ENCODE peak calls at places on chromosomes 6 and 20, in ten cellular contexts. One of them, this sample, is unnamed.

GRCh38 chr20:46833360-46833759 is 61.3 kb upstream of the EYA2 start:
- DNase-seq in cardiac fibroblast: no peak
- DNase-seq in WTC11: no peak
- DNase-seq in non-pigmented ciliary epithelial cell: no peak
- DNase-seq in stromal cell of bone marrow: no peak
- DNase-seq in stimulated activated CD8-positive, alpha-beta memory T cell treated with anti-CD3 and anti-CD28 coated beads, Interleukin-2, amount 100 ng/mL, for 1 hour: no peak
- DNase-seq in glutamatergic neuron: no peak
- DNase-seq in HTR-8/SVneo: no peak
- DNase-seq in T-helper 17 cell: no peak
- DNase-seq in fibroblast of mammary gland: no peak
- DNase-seq in this sample: no peak

GRCh38 chr20:1663917-1664316 is 6.3 kb upstream of the SIRPG start:
- DNase-seq in T-helper 17 cell: no peak
- DNase-seq in stromal cell of bone marrow: peak; percentile 5
- DNase-seq in stimulated activated CD8-positive, alpha-beta memory T cell treated with anti-CD3 and anti-CD28 coated beads, Interleukin-2, amount 100 ng/mL, for 1 hour: no peak
- DNase-seq in HTR-8/SVneo: no peak
- DNase-seq in glutamatergic neuron: no peak
- DNase-seq in fibroblast of mammary gland: peak; percentile 38
- DNase-seq in cardiac fibroblast: no peak
- DNase-seq in non-pigmented ciliary epithelial cell: no peak
- DNase-seq in WTC11: no peak
- DNase-seq in this sample: no peak

GRCh38 chr6:135939216-135939610 is 87.7 kb downstream of the PDE7B start:
- DNase-seq in stromal cell of bone marrow: no peak
- DNase-seq in fibroblast of mammary gland: peak; percentile 19
- DNase-seq in stimulated activated CD8-positive, alpha-beta memory T cell treated with anti-CD3 and anti-CD28 coated beads, Interleukin-2, amount 100 ng/mL, for 1 hour: no peak
- DNase-seq in HTR-8/SVneo: no peak
- DNase-seq in WTC11: no peak
- DNase-seq in non-pigmented ciliary epithelial cell: no peak
- DNase-seq in T-helper 17 cell: no peak
- DNase-seq in cardiac fibroblast: peak; percentile 46
- DNase-seq in glutamatergic neuron: no peak
- DNase-seq in this sample: no peak

GRCh38 chr6:97850458-97851218 is 567.6 kb upstream of the MMS22L start:
- DNase-seq in WTC11: no peak
- DNase-seq in T-helper 17 cell: no peak
- DNase-seq in stromal cell of bone marrow: peak; percentile 38
- DNase-seq in HTR-8/SVneo: no peak
- DNase-seq in stimulated activated CD8-positive, alpha-beta memory T cell treated with anti-CD3 and anti-CD28 coated beads, Interleukin-2, amount 100 ng/mL, for 1 hour: no peak
- DNase-seq in fibroblast of mammary gland: peak; percentile 63
- DNase-seq in non-pigmented ciliary epithelial cell: peak; percentile 31
- DNase-seq in glutamatergic neuron: no peak
- DNase-seq in cardiac fibroblast: peak; percentile 0
- DNase-seq in this sample: no peak

GRCh38 chr6:150029749-150030148 is 4.4 kb upstream of the RAET1L start:
- DNase-seq in cardiac fibroblast: no peak
- DNase-seq in stimulated activated CD8-positive, alpha-beta memory T cell treated with anti-CD3 and anti-CD28 coated beads, Interleukin-2, amount 100 ng/mL, for 1 hour: no peak
- DNase-seq in T-helper 17 cell: no peak
- DNase-seq in HTR-8/SVneo: no peak
- DNase-seq in stromal cell of bone marrow: no peak
- DNase-seq in fibroblast of mammary gland: no peak
- DNase-seq in WTC11: no peak
- DNase-seq in non-pigmented ciliary epithelial cell: no peak
- DNase-seq in glutamatergic neuron: no peak
- DNase-seq in this sample: no peak

GRCh38 chr6:16712250-16712930 is 48.9 kb downstream of the ATXN1 start:
- DNase-seq in T-helper 17 cell: no peak
- DNase-seq in non-pigmented ciliary epithelial cell: no peak
- DNase-seq in fibroblast of mammary gland: peak; percentile 25
- DNase-seq in HTR-8/SVneo: no peak
- DNase-seq in stromal cell of bone marrow: no peak
- DNase-seq in stimulated activated CD8-positive, alpha-beta memory T cell treated with anti-CD3 and anti-CD28 coated beads, Interleukin-2, amount 100 ng/mL, for 1 hour: no peak
- DNase-seq in WTC11: no peak
- DNase-seq in glutamatergic neuron: no peak
- DNase-seq in cardiac fibroblast: no peak
- DNase-seq in this sample: no peak

GRCh38 chr6:88137915-88138314 is 28.2 kb downstream of the CNR1 start:
- DNase-seq in non-pigmented ciliary epithelial cell: no peak
- DNase-seq in glutamatergic neuron: no peak
- DNase-seq in HTR-8/SVneo: no peak
- DNase-seq in WTC11: no peak
- DNase-seq in stromal cell of bone marrow: no peak
- DNase-seq in T-helper 17 cell: no peak
- DNase-seq in stimulated activated CD8-positive, alpha-beta memory T cell treated with anti-CD3 and anti-CD28 coated beads, Interleukin-2, amount 100 ng/mL, for 1 hour: no peak
- DNase-seq in fibroblast of mammary gland: no peak
- DNase-seq in cardiac fibroblast: no peak
- DNase-seq in this sample: no peak

GRCh38 chr6:131600696-131601095 is 27.3 kb downstream of the MED23 start:
- DNase-seq in cardiac fibroblast: no peak
- DNase-seq in T-helper 17 cell: no peak
- DNase-seq in non-pigmented ciliary epithelial cell: no peak
- DNase-seq in fibroblast of mammary gland: no peak
- DNase-seq in glutamatergic neuron: no peak
- DNase-seq in WTC11: no peak
- DNase-seq in HTR-8/SVneo: no peak
- DNase-seq in stimulated activated CD8-positive, alpha-beta memory T cell treated with anti-CD3 and anti-CD28 coated beads, Interleukin-2, amount 100 ng/mL, for 1 hour: no peak
- DNase-seq in stromal cell of bone marrow: no peak
- DNase-seq in this sample: no peak

GRCh38 chr6:46642928-46643751 is 9.5 kb downstream of the CYP39A1 start:
- DNase-seq in cardiac fibroblast: no peak
- DNase-seq in WTC11: no peak
- DNase-seq in fibroblast of mammary gland: no peak
- DNase-seq in HTR-8/SVneo: no peak
- DNase-seq in non-pigmented ciliary epithelial cell: no peak
- DNase-seq in T-helper 17 cell: no peak
- DNase-seq in stimulated activated CD8-positive, alpha-beta memory T cell treated with anti-CD3 and anti-CD28 coated beads, Interleukin-2, amount 100 ng/mL, for 1 hour: no peak
- DNase-seq in glutamatergic neuron: no peak
- DNase-seq in stromal cell of bone marrow: no peak
- DNase-seq in this sample: no peak

GRCh38 chr6:93516441-93516840 is 97.1 kb upstream of the EPHA7 start:
- DNase-seq in WTC11: no peak
- DNase-seq in glutamatergic neuron: no peak
- DNase-seq in T-helper 17 cell: no peak
- DNase-seq in stromal cell of bone marrow: no peak
- DNase-seq in fibroblast of mammary gland: no peak
- DNase-seq in stimulated activated CD8-positive, alpha-beta memory T cell treated with anti-CD3 and anti-CD28 coated beads, Interleukin-2, amount 100 ng/mL, for 1 hour: no peak
- DNase-seq in HTR-8/SVneo: no peak
- DNase-seq in non-pigmented ciliary epithelial cell: no peak
- DNase-seq in cardiac fibroblast: no peak
- DNase-seq in this sample: no peak

GRCh38 chr6:106642476-106642875 is 13.1 kb downstream of the QRSL1 start:
- DNase-seq in fibroblast of mammary gland: no peak
- DNase-seq in T-helper 17 cell: no peak
- DNase-seq in glutamatergic neuron: no peak
- DNase-seq in WTC11: no peak
- DNase-seq in non-pigmented ciliary epithelial cell: no peak
- DNase-seq in HTR-8/SVneo: no peak
- DNase-seq in stimulated activated CD8-positive, alpha-beta memory T cell treated with anti-CD3 and anti-CD28 coated beads, Interleukin-2, amount 100 ng/mL, for 1 hour: no peak
- DNase-seq in cardiac fibroblast: no peak
- DNase-seq in stromal cell of bone marrow: no peak
- DNase-seq in this sample: no peak

GRCh38 chr6:160973311-160973710 is 18.3 kb upstream of the MAP3K4 start:
- DNase-seq in stromal cell of bone marrow: no peak
- DNase-seq in HTR-8/SVneo: no peak
- DNase-seq in stimulated activated CD8-positive, alpha-beta memory T cell treated with anti-CD3 and anti-CD28 coated beads, Interleukin-2, amount 100 ng/mL, for 1 hour: no peak
- DNase-seq in glutamatergic neuron: no peak
- DNase-seq in T-helper 17 cell: no peak
- DNase-seq in fibroblast of mammary gland: peak; percentile 78
- DNase-seq in WTC11: no peak
- DNase-seq in cardiac fibroblast: peak; percentile 89
- DNase-seq in non-pigmented ciliary epithelial cell: no peak
- DNase-seq in this sample: peak; percentile 91

GRCh38 chr6:130513770-130514169 is 148.0 kb downstream of the TMEM200A start:
- DNase-seq in HTR-8/SVneo: peak; percentile 17
- DNase-seq in stimulated activated CD8-positive, alpha-beta memory T cell treated with anti-CD3 and anti-CD28 coated beads, Interleukin-2, amount 100 ng/mL, for 1 hour: peak; percentile 9
- DNase-seq in non-pigmented ciliary epithelial cell: peak; percentile 72
- DNase-seq in T-helper 17 cell: peak; percentile 20
- DNase-seq in glutamatergic neuron: no peak
- DNase-seq in cardiac fibroblast: peak; percentile 47
- DNase-seq in stromal cell of bone marrow: no peak
- DNase-seq in fibroblast of mammary gland: peak; percentile 60
- DNase-seq in WTC11: no peak
- DNase-seq in this sample: no peak

GRCh38 chr6:38687549-38687948 is 15.4 kb downstream of the GLO1 start:
- DNase-seq in T-helper 17 cell: no peak
- DNase-seq in HTR-8/SVneo: no peak
- DNase-seq in WTC11: no peak
- DNase-seq in stromal cell of bone marrow: no peak
- DNase-seq in fibroblast of mammary gland: no peak
- DNase-seq in stimulated activated CD8-positive, alpha-beta memory T cell treated with anti-CD3 and anti-CD28 coated beads, Interleukin-2, amount 100 ng/mL, for 1 hour: no peak
- DNase-seq in glutamatergic neuron: no peak
- DNase-seq in non-pigmented ciliary epithelial cell: no peak
- DNase-seq in cardiac fibroblast: no peak
- DNase-seq in this sample: no peak

GRCh38 chr20:3652646-3653596 is 10.3 kb downstream of the GFRA4 start:
- DNase-seq in stromal cell of bone marrow: no peak
- DNase-seq in glutamatergic neuron: no peak
- DNase-seq in cardiac fibroblast: no peak
- DNase-seq in non-pigmented ciliary epithelial cell: no peak
- DNase-seq in stimulated activated CD8-positive, alpha-beta memory T cell treated with anti-CD3 and anti-CD28 coated beads, Interleukin-2, amount 100 ng/mL, for 1 hour: no peak
- DNase-seq in T-helper 17 cell: no peak
- DNase-seq in fibroblast of mammary gland: no peak
- DNase-seq in HTR-8/SVneo: no peak
- DNase-seq in WTC11: no peak
- DNase-seq in this sample: no peak

GRCh38 chr6:159121387-159121955 is 47.7 kb upstream of the FNDC1 start:
- DNase-seq in stimulated activated CD8-positive, alpha-beta memory T cell treated with anti-CD3 and anti-CD28 coated beads, Interleukin-2, amount 100 ng/mL, for 1 hour: no peak
- DNase-seq in stromal cell of bone marrow: no peak
- DNase-seq in WTC11: no peak
- DNase-seq in fibroblast of mammary gland: no peak
- DNase-seq in glutamatergic neuron: no peak
- DNase-seq in T-helper 17 cell: no peak
- DNase-seq in HTR-8/SVneo: no peak
- DNase-seq in non-pigmented ciliary epithelial cell: no peak
- DNase-seq in cardiac fibroblast: no peak
- DNase-seq in this sample: no peak

GRCh38 chr6:132391391-132392291 is 9.6 kb downstream of the MOXD1 start:
- DNase-seq in cardiac fibroblast: peak; percentile 90
- DNase-seq in WTC11: no peak
- DNase-seq in glutamatergic neuron: no peak
- DNase-seq in stromal cell of bone marrow: no peak
- DNase-seq in fibroblast of mammary gland: peak; percentile 83
- DNase-seq in T-helper 17 cell: no peak
- DNase-seq in HTR-8/SVneo: peak; percentile 44
- DNase-seq in stimulated activated CD8-positive, alpha-beta memory T cell treated with anti-CD3 and anti-CD28 coated beads, Interleukin-2, amount 100 ng/mL, for 1 hour: no peak
- DNase-seq in non-pigmented ciliary epithelial cell: peak; percentile 74
- DNase-seq in this sample: peak; percentile 89

GRCh38 chr6:70281923-70282902 is 20.7 kb downstream of the COL9A1 start:
- DNase-seq in non-pigmented ciliary epithelial cell: no peak
- DNase-seq in cardiac fibroblast: peak; percentile 1
- DNase-seq in WTC11: peak; percentile 61
- DNase-seq in fibroblast of mammary gland: no peak
- DNase-seq in stromal cell of bone marrow: no peak
- DNase-seq in HTR-8/SVneo: no peak
- DNase-seq in T-helper 17 cell: no peak
- DNase-seq in glutamatergic neuron: peak; percentile 36
- DNase-seq in stimulated activated CD8-positive, alpha-beta memory T cell treated with anti-CD3 and anti-CD28 coated beads, Interleukin-2, amount 100 ng/mL, for 1 hour: no peak
- DNase-seq in this sample: peak; percentile 15

GRCh38 chr6:130421567-130421966 is 55.8 kb downstream of the TMEM200A start:
- DNase-seq in HTR-8/SVneo: no peak
- DNase-seq in non-pigmented ciliary epithelial cell: peak; percentile 86
- DNase-seq in cardiac fibroblast: peak; percentile 36
- DNase-seq in stromal cell of bone marrow: peak; percentile 55
- DNase-seq in stimulated activated CD8-positive, alpha-beta memory T cell treated with anti-CD3 and anti-CD28 coated beads, Interleukin-2, amount 100 ng/mL, for 1 hour: no peak
- DNase-seq in WTC11: no peak
- DNase-seq in glutamatergic neuron: no peak
- DNase-seq in fibroblast of mammary gland: peak; percentile 88
- DNase-seq in T-helper 17 cell: no peak
- DNase-seq in this sample: peak; percentile 26

GRCh38 chr6:82778985-82779384 is 286.7 kb downstream of the UBE3D start:
- DNase-seq in stromal cell of bone marrow: no peak
- DNase-seq in WTC11: no peak
- DNase-seq in non-pigmented ciliary epithelial cell: no peak
- DNase-seq in fibroblast of mammary gland: no peak
- DNase-seq in T-helper 17 cell: no peak
- DNase-seq in cardiac fibroblast: no peak
- DNase-seq in stimulated activated CD8-positive, alpha-beta memory T cell treated with anti-CD3 and anti-CD28 coated beads, Interleukin-2, amount 100 ng/mL, for 1 hour: no peak
- DNase-seq in glutamatergic neuron: no peak
- DNase-seq in HTR-8/SVneo: no peak
- DNase-seq in this sample: no peak